ENCODE peak calls at places on chromosomes 1 and 21, in ten cellular contexts. Z is HuH-7.5; E is GM10248; T is amygdala; K is fibroblast of mammary gland; C is omental fat pad; N is Kasumi-1; H is stimulated activated CD4-positive, alpha-beta T cell treated with anti-CD3 and anti-CD28 coated beads, Interleukin-15, amount 100 ng/mL, for 24 hours; V is activated T-helper 1 cell treated with anti-CD3 and anti-CD28 coated beads, Interleukin-2, amount 50 U/mL, for 16 hours; X is NCI-H1694. S is an unnamed sample.

GRCh38 chr1:156805766-156806511 is 10.7 kb downstream of the SH2D2A start:
- DNase-seq in V (no peak), T (no peak), H (no peak), X (no peak), Z (no peak), C (no peak), E (no peak), N (no peak), K (peak), S (peak)

GRCh38 chr1:28594661-28595411 is 2.8 kb downstream of the RAB42 start:
- DNase-seq in T (no peak), Z (no peak), H (no peak), E (no peak), X (no peak), N (no peak), K (peak), V (no peak), C (no peak), S (no peak)

GRCh38 chr1:6026095-6026809 is 19.4 kb upstream of the KCNAB2 start:
- DNase-seq in X (peak), C (peak), E (peak), T (no peak), N (peak), K (no peak), H (peak), V (peak), Z (no peak), S (peak)

GRCh38 chr1:236304682-236305081 is 22.9 kb upstream of the ERO1B start:
- DNase-seq in H (no peak), X (no peak), C (no peak), E (no peak), N (no peak), Z (no peak), V (no peak), K (no peak), T (no peak), S (no peak)

GRCh38 chr1:228379165-228379460 is 27.5 kb downstream of the TRIM11 start:
- DNase-seq in T (no peak), E (no peak), H (peak), Z (no peak), N (peak), X (no peak), K (peak), C (no peak), V (no peak), S (peak)

GRCh38 chr1:92882817-92883216 is 51.0 kb downstream of the RPL5 start:
- DNase-seq in V (no peak), X (no peak), N (peak), T (no peak), C (no peak), Z (no peak), E (no peak), K (no peak), H (peak), S (no peak)

GRCh38 chr1:222167111-222167510 is 380.8 kb downstream of the HHIPL2 start:
- DNase-seq in C (no peak), N (peak), X (peak), V (no peak), T (no peak), K (peak), E (peak), Z (peak), H (peak), S (peak)

GRCh38 chr1:40076895-40077312 is 20.1 kb downstream of the PPT1 start:
- DNase-seq in E (no peak), T (no peak), H (no peak), K (peak), V (no peak), C (no peak), N (no peak), Z (no peak), X (no peak), S (no peak)

GRCh38 chr1:61300899-61301298 is 218.5 kb downstream of the NFIA start:
- DNase-seq in H (no peak), T (no peak), E (no peak), X (no peak), V (no peak), Z (no peak), K (peak), C (no peak), N (no peak), S (no peak)

GRCh38 chr21:33268392-33268735 is 2.2 kb downstream of the IL10RB start:
- DNase-seq in T (no peak), K (no peak), N (no peak), V (no peak), E (no peak), H (no peak), X (no peak), C (no peak), Z (no peak), S (no peak)